ENCODE peak calls at places on chromosomes 5 and 9, in six cellular contexts. K is cardiac muscle cell; Z is lung; O is breast epithelium; E is effector memory CD4-positive, alpha-beta T cell; U is GM23338. Y is an unnamed sample.

GRCh38 chr9:76369583-76369982 is 24.6 kb downstream of the RFK start:
- DNase-seq in K (peak; percentile 76), E (no peak), Z (peak; percentile 39), U (peak; percentile 5), O (no peak), Y (no peak)

GRCh38 chr5:61280205-61280604 is 51.9 kb upstream of the ZSWIM6 start:
- DNase-seq in Z (peak; percentile 46), U (no peak), K (no peak), O (no peak), E (no peak), Y (no peak)

GRCh38 chr9:111158375-111158774 is 120.1 kb upstream of the LPAR1 start:
- DNase-seq in K (no peak), Z (no peak), O (no peak), E (no peak), U (no peak), Y (no peak)

GRCh38 chr9:129145841-129146292 is 32.2 kb downstream of the IER5L start:
- DNase-seq in O (no peak), K (peak; percentile 57), E (no peak), U (peak; percentile 84), Z (no peak), Y (no peak)

GRCh38 chr5:154977409-154977808 is 36.1 kb upstream of the KIF4B start:
- DNase-seq in K (no peak), E (no peak), U (no peak), O (no peak), Z (no peak), Y (no peak)

GRCh38 chr9:2623046-2623865 is 1.7 kb downstream of the VLDLR start:
- DNase-seq in E (no peak), U (peak; percentile 71), Z (peak; percentile 79), K (peak; percentile 92), O (no peak), Y (no peak)

GRCh38 chr9:126522957-126523356 is 90.8 kb upstream of the LMX1B start:
- DNase-seq in K (no peak), O (no peak), Z (no peak), E (no peak), U (no peak), Y (no peak)

GRCh38 chr5:64789457-64789856 is 20.7 kb downstream of the CWC27 start:
- DNase-seq in E (no peak), U (no peak), Z (no peak), K (no peak), O (no peak), Y (no peak)

GRCh38 chr9:125995006-125995405 is 247.8 kb downstream of the PBX3 start:
- DNase-seq in E (no peak), O (no peak), U (no peak), Z (no peak), K (no peak), Y (no peak)

GRCh38 chr9:134264169-134264568 is 62.1 kb upstream of the RXRA start:
- DNase-seq in Z (no peak), E (no peak), U (no peak), O (no peak), K (no peak), Y (no peak)

GRCh38 chr9:2345013-2345412 is 276.6 kb upstream of the VLDLR start:
- DNase-seq in U (no peak), Z (no peak), E (no peak), O (no peak), K (no peak), Y (no peak)

GRCh38 chr5:159915913-159916840 is at the start of gene ADRA1B:
- DNase-seq in Z (peak; percentile 63), E (no peak), U (peak; percentile 86), O (peak; percentile 63), K (peak; percentile 91), Y (no peak)

GRCh38 chr9:4548796-4549725 is 58.8 kb downstream of the SLC1A1 start:
- DNase-seq in K (peak; percentile 47), U (peak; percentile 81), Z (no peak), E (no peak), O (no peak), Y (no peak)

GRCh38 chr9:91903126-91903911 is 46.7 kb downstream of the ROR2 start:
- DNase-seq in U (no peak), O (no peak), K (no peak), Z (no peak), E (no peak), Y (no peak)
- H3K4me1 ChIP-seq in U (peaks cover 69% of the 10 kb centered on the region), O (no peaks in the 10 kb centered on the region), K (peaks cover 74% of the 10 kb centered on the region), Z (peaks cover 5% of the 10 kb centered on the region), E (peaks cover 9% of the 10 kb centered on the region), Y (peaks cover 98% of the 10 kb centered on the region)

DNA sequence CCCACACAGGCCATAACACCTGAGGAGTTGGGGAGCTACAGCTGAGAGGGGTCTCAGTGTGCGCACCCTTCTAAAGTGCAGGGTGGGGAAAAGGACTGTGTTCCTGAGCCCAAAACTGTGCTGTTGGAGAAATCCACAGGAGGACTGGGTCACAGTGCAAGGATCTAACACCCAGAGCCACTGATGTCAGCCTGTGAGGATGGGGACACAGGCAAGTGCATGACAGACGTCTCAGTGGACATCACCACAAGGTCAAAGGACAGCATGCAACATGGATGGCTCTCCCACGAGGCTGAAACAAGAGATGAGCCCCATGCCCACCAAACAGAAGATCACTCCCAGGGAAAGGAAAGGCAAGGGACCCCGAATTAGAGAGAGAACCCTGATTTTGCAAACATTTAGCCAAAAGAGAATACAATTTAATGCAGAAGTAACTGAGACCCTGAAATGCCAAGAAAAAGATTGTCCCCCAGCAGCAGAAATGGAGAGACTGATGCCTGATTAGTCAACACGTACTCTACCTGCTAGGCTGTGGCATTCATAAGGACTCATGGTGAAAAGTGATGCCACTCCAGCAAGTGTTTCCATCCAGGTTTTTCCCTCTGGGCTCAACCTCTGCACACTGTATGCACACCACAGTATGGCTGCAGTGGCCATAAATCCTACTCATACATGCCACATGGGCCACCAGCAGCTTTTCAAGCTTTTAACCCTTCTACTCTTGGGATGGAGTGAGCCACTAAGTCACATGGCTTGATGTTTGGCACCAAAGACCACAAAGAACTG is 14.2 kb downstream of the KLF9 start:
- DNase-seq in Z (no peak), O (no peak), K (no peak), U (no peak), E (no peak), Y (no peak)
- H3K4me1 ChIP-seq in Z (peaks cover 33% of the 10 kb centered on the region), O (no peaks in the 10 kb centered on the region), K (no peaks in the 10 kb centered on the region), U (no peaks in the 10 kb centered on the region), E (peaks cover 34% of the 10 kb centered on the region), Y (peaks cover 87% of the 10 kb centered on the region)

GRCh38 chr9:6449645-6450044 is 36.6 kb downstream of the UHRF2 start:
- DNase-seq in Z (no peak), U (no peak), O (no peak), E (no peak), K (peak; percentile 30), Y (no peak)
- H3K4me1 ChIP-seq in Z (no peaks in the 10 kb centered on the region), U (peaks cover 8% of the 10 kb centered on the region), O (peaks cover 11% of the 10 kb centered on the region), E (no peaks in the 10 kb centered on the region), K (peaks cover 11% of the 10 kb centered on the region), Y (peaks cover 53% of the 10 kb centered on the region)

DNA sequence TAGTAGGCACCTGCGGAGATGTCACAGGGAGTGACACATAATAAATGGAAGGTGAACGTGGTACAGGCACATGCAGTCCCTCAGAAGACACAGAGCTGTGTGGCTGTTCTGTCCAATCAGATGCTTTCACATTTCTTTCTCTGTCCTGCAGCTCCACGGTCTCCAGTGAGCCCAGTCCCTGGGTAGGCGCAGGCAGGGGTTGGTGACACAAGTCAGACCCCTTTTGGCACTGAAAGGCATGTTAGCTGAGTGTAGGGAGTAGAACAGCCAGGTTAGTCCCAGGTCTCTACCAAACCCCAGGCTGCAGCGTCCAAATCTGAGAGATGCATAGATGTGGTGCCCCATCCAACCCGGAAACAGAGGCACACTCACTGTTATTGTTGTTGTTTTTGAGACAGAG is 2.8 kb downstream of the SLC31A2 start:
- DNase-seq in U (no peak), K (no peak), Z (no peak), O (no peak), E (no peak), Y (no peak)
- H3K4me1 ChIP-seq in U (peaks cover 10% of the 10 kb centered on the region), K (no peaks in the 10 kb centered on the region), Z (peaks cover 10% of the 10 kb centered on the region), O (peaks cover 8% of the 10 kb centered on the region), E (peaks cover 12% of the 10 kb centered on the region), Y (peaks cover 32% of the 10 kb centered on the region)

DNA sequence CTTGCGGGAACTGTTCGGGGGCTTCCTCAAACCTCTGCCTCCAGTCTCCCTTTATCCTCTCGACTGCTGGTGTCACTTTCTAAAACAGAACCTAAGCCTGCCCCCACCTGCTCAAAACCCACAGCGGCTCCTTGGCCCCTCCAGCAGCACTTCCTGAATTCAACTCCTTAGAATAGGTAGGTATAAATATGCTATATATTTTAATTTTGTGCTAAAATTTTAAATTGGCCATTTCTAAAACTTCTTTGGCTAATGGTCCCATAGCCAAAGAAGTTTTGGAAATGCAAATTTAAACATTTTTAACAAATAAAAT is 71.8 kb upstream of the TBC1D2 start:
- DNase-seq in Z (no peak), U (no peak), O (no peak), E (no peak), K (no peak), Y (no peak)
- H3K4me1 ChIP-seq in Z (peaks cover 13% of the 10 kb centered on the region), U (no peaks in the 10 kb centered on the region), O (no peaks in the 10 kb centered on the region), E (no peaks in the 10 kb centered on the region), K (no peaks in the 10 kb centered on the region), Y (no peaks in the 10 kb centered on the region)

GRCh38 chr9:70390922-70391321 is 23.5 kb downstream of the KLF9 start:
- DNase-seq in O (no peak), Z (no peak), K (no peak), E (no peak), U (no peak), Y (no peak)
- H3K4me1 ChIP-seq in O (peaks cover 12% of the 10 kb centered on the region), Z (peaks cover 27% of the 10 kb centered on the region), K (peaks cover 5% of the 10 kb centered on the region), E (peaks cover 19% of the 10 kb centered on the region), U (peaks cover 3% of the 10 kb centered on the region), Y (peaks cover 67% of the 10 kb centered on the region)